ENCODE peak calls at places on chromosomes 7 and 10, in four cellular contexts. I is fibroblast of lung, B is stromal cell of bone marrow, G is GM23248. M is an unnamed sample.

GRCh38 chr10:131561897-131562296 is 250.4 kb upstream of the TCERG1L start:
- DNase-seq in I (no peak), B (no peak), G (no peak), M (no peak)

GRCh38 chr7:41135511-41135910 is 567.4 kb downstream of the INHBA start:
- DNase-seq in I (no peak), B (no peak), G (no peak), M (no peak)

GRCh38 chr7:27225005-27225934 is 17.3 kb upstream of the EVX1 start:
- DNase-seq in I (no peak), B (no peak), G (no peak), M (no peak)

GRCh38 chr10:133198621-133199487 is 31.2 kb upstream of the UTF1 start:
- DNase-seq in I (no peak), B (no peak), G (no peak), M (no peak)

GRCh38 chr10:111079241-111079760 is 2.5 kb downstream of the ADRA2A start:
- DNase-seq in I (no peak), B (no peak), G (no peak), M (no peak)

GRCh38 chr10:125124114-125124486 is 36.3 kb downstream of the CTBP2 start:
- DNase-seq in I (no peak), B (no peak), G (no peak), M (no peak)

GRCh38 chr7:108525327-108525984 is 479 bp downstream of the PNPLA8 start:
- DNase-seq in I (peak), B (peak), G (peak), M (no peak)

GRCh38 chr7:111531993-111532392 is 30.3 kb downstream of the IMMP2L start:
- DNase-seq in I (no peak), B (peak), G (peak), M (no peak)

GRCh38 chr7:46448478-46448877 is 527.4 kb upstream of the IGFBP3 start:
- DNase-seq in I (no peak), B (no peak), G (no peak), M (no peak)

GRCh38 chr10:14366760-14367159 is 36.0 kb upstream of the FRMD4A start:
- DNase-seq in I (no peak), B (no peak), G (no peak), M (no peak)

GRCh38 chr10:20877986-20878979 is 18.8 kb downstream of the NEBL start:
- DNase-seq in I (peak), B (no peak), G (peak), M (no peak)

GRCh38 chr10:42615419-42615818 is 23.0 kb downstream of the ZNF33B start:
- DNase-seq in I (no peak), B (peak), G (peak), M (no peak)

GRCh38 chr7:7909376-7909775 is 59.2 kb upstream of the GLCCI1 start:
- DNase-seq in I (peak), B (no peak), G (no peak), M (no peak)

GRCh38 chr7:38105874-38106483 is 72.1 kb upstream of the STARD3NL start:
- DNase-seq in I (peak), B (peak), G (peak), M (peak)

GRCh38 chr10:121734517-121735137 is 136.4 kb upstream of the FGFR2 start:
- DNase-seq in I (no peak), B (peak), G (peak), M (no peak)

GRCh38 chr10:69715899-69716606 is 85.7 kb upstream of the COL13A1 start:
- DNase-seq in I (no peak), B (no peak), G (no peak), M (no peak)

GRCh38 chr10:24240001-24240751 is 31.2 kb downstream of the KIAA1217 start:
- DNase-seq in I (no peak), B (peak), G (peak), M (no peak)